ENCODE peak calls at places on chromosomes 16 and 17, in eight cellular contexts. C is stomach, X is suprapubic skin, S is breast epithelium, P is H1, J is HCT116, E is upper lobe of left lung, Z is prostate gland. A is an unnamed sample. For H3K36me3, the result is how much of the 10 kb centered on the place peaks cover.

GRCh38 chr16:87065781-87066694 is 251.2 kb downstream of the C16orf95 start:
- DNase-seq in X (no peak), C (no peak), P (no peak), S (no peak), E (peak), Z (no peak), J (no peak), A (no peak)

GRCh38 chr17:57855391-57856035 is 5.7 kb upstream of the MRPS23 start:
- DNase-seq in J (no peak), Z (no peak), E (no peak), X (no peak), P (no peak), S (no peak), C (peak), A (no peak)

GRCh38 chr17:57914274-57915147 is 40.7 kb downstream of the CUEDC1 start:
- DNase-seq in J (no peak), X (no peak), Z (no peak), S (no peak), P (no peak), C (no peak), E (no peak), A (no peak)

GRCh38 chr16:56684926-56685590 is 2.8 kb downstream of the MT1X start:
- DNase-seq in E (no peak), X (no peak), P (no peak), Z (peak), S (peak), C (no peak), J (no peak), A (no peak)

GRCh38 chr16:24534634-24535033 is 4.7 kb upstream of the RBBP6 start:
- DNase-seq in C (no peak), Z (no peak), S (no peak), X (no peak), J (no peak), E (no peak), P (no peak), A (no peak)

GRCh38 chr17:82065193-82065637 is 389 bp downstream of the DUS1L start:
- DNase-seq in P (no peak), E (no peak), J (no peak), C (no peak), Z (no peak), S (no peak), X (no peak), A (no peak)

GRCh38 chr17:37088459-37088858 is 139.7 kb downstream of the AATF start:
- DNase-seq in X (no peak), C (peak), E (no peak), P (no peak), Z (peak), J (no peak), S (no peak), A (no peak)

GRCh38 chr16:13093676-13094075 is 192.3 kb downstream of the SHISA9 start:
- DNase-seq in J (no peak), P (no peak), C (no peak), Z (peak), X (no peak), S (no peak), E (no peak), A (no peak)

GRCh38 chr17:41537990-41538389 is 9.9 kb upstream of the KRT19 start:
- DNase-seq in P (no peak), X (peak), Z (no peak), E (no peak), J (no peak), S (peak), C (no peak), A (no peak)

GRCh38 chr17:82391496-82392066 is 20.0 kb downstream of the UTS2R start:
- DNase-seq in P (no peak), J (no peak), X (no peak), S (no peak), Z (no peak), E (peak), C (no peak), A (no peak)

GRCh38 chr17:2779545-2779944 is 16.7 kb upstream of the RAP1GAP2 start:
- DNase-seq in Z (no peak), P (no peak), X (no peak), S (no peak), C (no peak), J (no peak), E (no peak), A (no peak)

GRCh38 chr17:16453493-16453851 is 38.1 kb downstream of the TRPV2 start:
- DNase-seq in S (no peak), Z (no peak), E (no peak), P (no peak), J (no peak), X (no peak), C (no peak), A (no peak)

GRCh38 chr16:89261691-89262563 is 44.4 kb downstream of the ZNF778 start:
- DNase-seq in P (no peak), X (no peak), J (no peak), Z (peak), S (no peak), C (peak), E (no peak), A (no peak)

GRCh38 chr17:59892251-59892848 is 393 bp downstream of the TUBD1 start:
- DNase-seq in Z (no peak), J (no peak), X (peak), E (no peak), P (no peak), S (no peak), C (no peak), A (no peak)

GRCh38 chr16:20363191-20363590 is 10.7 kb upstream of the UMOD start:
- DNase-seq in P (no peak), Z (peak), X (no peak), J (no peak), E (no peak), C (no peak), S (no peak), A (no peak)

GRCh38 chr17:58447039-58447975 is 30.0 kb upstream of the RNF43 start:
- DNase-seq in S (no peak), X (peak), C (peak), P (peak), Z (peak), E (no peak), J (peak), A (no peak)

GRCh38 chr17:57484081-57484666 is 227.9 kb downstream of the MSI2 start:
- DNase-seq in J (no peak), X (no peak), Z (no peak), C (no peak), P (no peak), E (no peak), S (no peak), A (no peak)

GRCh38 chr17:27009087-27009486 is 284.8 kb upstream of the WSB1 start:
- DNase-seq in J (no peak), X (no peak), P (no peak), S (no peak), Z (no peak), C (no peak), E (peak), A (no peak)

GRCh38 chr16:57001026-57001669 is 11.8 kb downstream of the NLRC5 start:
- DNase-seq in E (no peak), C (no peak), S (no peak), J (no peak), Z (no peak), P (no peak), X (peak), A (no peak)

GRCh38 chr16:75624921-75625334 is 1.8 kb upstream of the ADAT1 start:
- DNase-seq in S (no peak), X (no peak), Z (no peak), J (no peak), P (no peak), E (no peak), C (no peak), A (no peak)

GRCh38 chr17:12739500-12739899 is 49.8 kb upstream of the ARHGAP44 start:
- DNase-seq in Z (no peak), J (no peak), X (no peak), S (no peak), C (no peak), P (no peak), E (no peak), A (no peak)

GRCh38 chr17:15649861-15650391 is 30.4 kb upstream of the FBXW10B start:
- DNase-seq in X (peak), C (peak), P (no peak), J (peak), E (no peak), S (peak), Z (no peak), A (no peak)

GRCh38 chr17:2018716-2019490 is 6.2 kb downstream of the RTN4RL1 start:
- DNase-seq in C (no peak), P (no peak), Z (peak), X (no peak), J (no peak), E (no peak), S (no peak), A (no peak)

GRCh38 chr17:83143817-83144231 is 64.4 kb downstream of the METRNL start:
- DNase-seq in C (no peak), E (no peak), S (no peak), Z (no peak), J (no peak), X (peak), P (no peak), A (no peak)

GRCh38 chr17:72053069-72053846 is 67.6 kb upstream of the SOX9 start:
- DNase-seq in C (no peak), X (no peak), P (no peak), E (no peak), S (no peak), J (no peak), Z (no peak), A (no peak)

GRCh38 chr17:61361084-61361483 is 38.6 kb upstream of the TBX2 start:
- DNase-seq in S (no peak), J (no peak), X (no peak), P (no peak), C (no peak), Z (no peak), E (no peak), A (no peak)

GRCh38 chr16:842061-842476 is 41.5 kb upstream of the GNG13 start:
- DNase-seq in P (no peak), J (no peak), C (no peak), E (peak), X (no peak), S (no peak), Z (no peak), A (no peak)

GRCh38 chr17:61414141-61414935 is 14.7 kb downstream of the TBX2 start:
- DNase-seq in J (no peak), C (peak), S (peak), Z (peak), X (peak), E (peak), P (no peak), A (peak)

GRCh38 chr17:50096092-50096491 is 941 bp downstream of the PDK2 start:
- DNase-seq in S (no peak), C (peak), P (no peak), Z (no peak), J (no peak), X (no peak), E (no peak), A (no peak)

GRCh38 chr16:31221357-31222160 is 4.6 kb upstream of the PYDC1 start:
- DNase-seq in E (no peak), C (no peak), X (no peak), J (no peak), S (no peak), P (no peak), Z (no peak), A (no peak)
- TF ChIP-seq POLR2AphosphoS5 in E (no peak), C (no peak), X (no peak), J (no peak), S (no peak), P (peak), Z (no peak), A (no peak)

DNA sequence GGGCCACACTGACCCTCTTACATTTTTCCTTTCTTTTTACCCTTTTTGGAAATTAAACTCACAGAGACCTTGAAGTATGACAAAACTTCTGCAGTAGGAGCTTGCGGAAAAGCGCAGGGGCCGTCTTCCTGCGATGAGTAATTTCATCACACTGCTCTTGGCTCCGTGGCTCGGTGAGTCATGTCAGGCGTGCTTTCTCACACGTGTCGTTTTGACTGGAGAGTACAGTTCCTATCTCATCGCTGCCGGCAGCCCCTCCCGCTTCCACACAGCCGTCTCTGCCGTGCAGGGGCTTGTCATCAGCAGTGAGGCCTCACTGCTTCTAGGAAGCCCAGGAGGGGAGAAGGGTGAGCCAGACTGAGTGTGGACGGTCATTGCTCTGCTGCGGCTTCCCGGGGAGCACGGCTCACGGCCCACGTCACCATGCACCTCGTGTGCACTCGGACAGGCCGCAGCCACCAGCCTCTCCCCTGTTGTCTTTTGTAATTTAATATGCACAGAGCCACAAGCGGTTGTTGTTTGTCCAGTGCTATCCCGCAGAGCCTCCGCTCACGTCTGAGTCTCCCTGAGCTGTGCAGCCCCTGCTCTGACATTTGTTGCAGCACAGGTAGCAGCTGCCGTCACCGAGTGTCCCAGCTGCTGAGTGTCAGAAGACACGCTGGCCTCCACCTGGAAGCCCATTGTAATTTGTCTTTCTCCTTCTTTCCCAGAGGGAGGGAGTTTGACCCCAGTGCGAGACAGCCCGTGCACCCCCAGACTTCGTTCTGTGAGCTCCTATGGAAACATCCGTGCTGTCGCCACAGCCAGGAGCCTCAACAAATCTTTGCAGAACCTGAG is 99.4 kb upstream of the CHMP6 start:
- DNase-seq in J (peak), P (no peak), C (no peak), E (no peak), Z (peak), X (no peak), S (peak), A (no peak)
- H3K36me3 ChIP-seq in J (under half), P (under half), C (half or more), E (half or more), Z (under half), X (half or more), S (under half), A (under half)

DNA sequence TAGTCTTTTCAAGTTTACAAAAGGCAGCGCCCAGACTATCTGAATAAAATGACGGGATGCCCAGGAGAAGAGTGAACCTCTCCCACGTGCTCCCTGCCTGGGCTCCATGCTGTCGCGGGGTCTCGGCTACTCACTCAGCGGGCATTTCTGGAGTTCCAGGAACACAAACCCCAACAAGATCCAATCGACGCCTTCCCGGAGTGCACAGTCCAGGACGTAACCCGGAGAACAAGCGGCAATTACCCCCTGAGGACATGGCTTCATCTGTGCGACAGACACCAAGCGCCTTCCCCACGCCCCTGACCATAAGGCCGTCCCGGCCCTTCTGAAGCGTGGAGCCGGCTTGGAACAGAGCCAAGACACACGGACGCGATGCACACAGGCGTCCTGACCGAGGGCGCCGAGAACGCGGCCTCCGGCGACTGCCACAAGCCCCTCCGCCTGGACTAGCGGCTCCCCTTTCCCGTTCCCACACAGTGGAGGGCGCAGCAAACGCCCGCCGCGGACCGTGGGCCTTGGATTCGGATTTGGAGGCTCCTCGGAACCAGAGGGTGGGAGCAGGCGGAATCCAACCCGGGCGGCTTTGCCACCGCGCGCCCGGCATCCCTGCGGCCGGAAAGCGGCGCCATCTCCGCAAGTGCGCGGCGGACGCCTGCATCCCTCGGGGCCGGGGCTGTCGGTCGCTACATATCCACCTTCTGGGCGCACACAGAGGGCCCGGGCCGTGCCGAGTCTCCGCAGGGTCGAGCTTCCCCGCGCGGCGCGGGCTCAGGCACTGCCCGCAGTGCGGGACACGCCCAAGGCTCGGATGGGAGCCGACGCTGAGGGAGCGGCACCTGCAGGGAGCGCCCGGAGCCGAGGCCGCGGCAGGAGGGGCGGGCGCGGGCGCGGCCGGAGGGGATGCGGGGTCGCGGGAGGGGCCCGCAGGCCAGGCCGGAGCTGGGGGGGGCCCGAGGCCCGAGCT is 725 bp downstream of the ABCA3 start:
- DNase-seq in Z (peak), S (no peak), X (peak), C (peak), J (no peak), P (no peak), E (peak), A (no peak)
- TF ChIP-seq CTCF in Z (no peak), S (no peak), X (no peak), C (no peak), J (no peak), P (no peak), E (no peak), A (no peak)

GRCh38 chr17:75526555-75527270 is 1.2 kb downstream of the LLGL2 start:
- DNase-seq in P (no peak), Z (no peak), J (no peak), C (peak), S (no peak), X (no peak), E (no peak), A (no peak)
- TF ChIP-seq POLR2AphosphoS5 in P (no peak), Z (no peak), J (no peak), C (peak), S (no peak), X (no peak), E (no peak), A (no peak)

GRCh38 chr17:28810437-28810836 is 32.2 kb downstream of the FAM222B start:
- DNase-seq in P (no peak), E (no peak), X (no peak), S (no peak), C (no peak), J (no peak), Z (no peak), A (no peak)

GRCh38 chr17:28812980-28813377 is 29.6 kb downstream of the FAM222B start:
- DNase-seq in E (no peak), C (no peak), P (no peak), J (no peak), Z (no peak), S (no peak), X (no peak), A (no peak)

GRCh38 chr17:28811594-28812135 is 30.9 kb downstream of the FAM222B start:
- DNase-seq in E (no peak), Z (peak), C (no peak), J (peak), S (no peak), X (no peak), P (no peak), A (no peak)

GRCh38 chr17:28812136-28812979 is 30.2 kb downstream of the FAM222B start:
- DNase-seq in P (peak), S (peak), Z (peak), E (peak), X (peak), J (peak), C (peak), A (peak)

GRCh38 chr17:28807925-28808641 is 34.5 kb downstream of the FAM222B start:
- DNase-seq in E (no peak), P (no peak), S (no peak), C (no peak), J (peak), Z (peak), X (no peak), A (no peak)
- H3K36me3 ChIP-seq in E (under half), P (under half), S (under half), C (under half), J (under half), Z (under half), X (under half), A (under half)

GRCh38 chr17:55089251-55089650 is 120.7 kb downstream of the STXBP4 start:
- DNase-seq in Z (no peak), E (no peak), C (no peak), S (no peak), X (no peak), J (no peak), P (no peak), A (no peak)
- TF ChIP-seq CTCF in Z (no peak), E (no peak), C (no peak), S (no peak), X (no peak), J (no peak), P (no peak), A (no peak)

GRCh38 chr16:78665373-78665772 is 565.9 kb downstream of the WWOX start:
- DNase-seq in Z (no peak), S (no peak), E (no peak), C (no peak), J (no peak), P (no peak), X (no peak), A (no peak)

GRCh38 chr16:78668393-78668792 is 568.9 kb downstream of the WWOX start:
- DNase-seq in C (no peak), J (no peak), S (no peak), X (no peak), P (no peak), E (no peak), Z (no peak), A (no peak)

GRCh38 chr16:78669994-78670393 is 570.5 kb downstream of the WWOX start:
- DNase-seq in J (no peak), P (no peak), C (no peak), E (no peak), X (no peak), Z (no peak), S (peak), A (no peak)

GRCh38 chr16:78666318-78666717 is 566.9 kb downstream of the WWOX start:
- DNase-seq in X (no peak), Z (no peak), P (no peak), C (no peak), E (no peak), S (no peak), J (no peak), A (no peak)

GRCh38 chr16:78667675-78668074 is 568.2 kb downstream of the WWOX start:
- DNase-seq in S (no peak), X (no peak), J (no peak), E (no peak), C (no peak), Z (no peak), P (no peak), A (no peak)
- TF ChIP-seq POLR2AphosphoS5 in S (no peak), X (no peak), J (no peak), E (no peak), C (no peak), Z (no peak), P (no peak), A (no peak)

DNA sequence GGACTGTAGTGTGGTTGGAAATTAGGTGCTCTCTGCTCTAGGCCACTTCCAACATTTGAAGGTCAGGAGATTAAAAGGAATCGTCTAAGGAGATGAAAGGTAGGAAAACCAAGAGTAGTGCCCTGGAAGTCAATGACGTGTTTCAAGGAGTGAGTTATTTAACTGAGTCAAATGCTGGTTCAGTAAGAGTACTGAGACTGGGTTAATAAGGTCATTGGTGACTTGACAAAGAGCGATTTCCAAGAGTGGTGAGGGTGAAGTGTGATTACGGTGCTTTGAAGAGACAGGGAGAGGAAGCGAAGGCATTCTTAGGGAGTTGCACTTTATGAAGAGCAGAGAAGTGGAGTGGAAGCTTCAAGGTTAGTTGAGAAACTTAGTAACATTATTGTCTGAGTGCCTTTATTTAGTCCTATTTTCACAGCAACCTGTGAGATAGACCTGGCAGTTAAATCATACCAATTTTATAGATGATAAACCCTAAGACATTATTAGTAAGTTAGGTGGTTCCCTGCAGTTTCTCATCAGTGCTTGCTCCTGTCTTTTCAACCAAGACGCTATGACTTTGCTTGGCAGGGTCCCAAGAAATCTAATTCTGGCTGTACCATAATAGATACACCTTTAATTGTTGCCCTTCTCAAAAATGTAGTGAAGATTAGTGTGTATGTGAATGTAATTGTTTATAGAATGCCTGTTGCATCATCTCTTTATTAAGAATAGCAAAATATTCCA is 5.9 kb downstream of the ZNF207 start:
- DNase-seq in S (no peak), P (no peak), X (no peak), E (no peak), C (no peak), Z (no peak), J (no peak), A (no peak)
- H3K36me3 ChIP-seq in S (under half), P (under half), X (half or more), E (half or more), C (half or more), Z (under half), J (half or more), A (under half)

GRCh38 chr16:49026566-49026965 is 255.1 kb downstream of the CBLN1 start:
- DNase-seq in E (no peak), J (no peak), P (no peak), C (no peak), S (no peak), X (no peak), Z (no peak), A (no peak)
- TF ChIP-seq CTCF in E (no peak), J (no peak), P (no peak), C (no peak), S (no peak), X (no peak), Z (no peak), A (no peak)

A was measured in vagina.